ENCODE peak calls at places on chromosome 10, in ten cellular contexts. One of them, this sample, is unnamed.
A peak's percentile ranks its signal among the peaks of the same experiment; 100 is the strongest.

GRCh38 chr10:133258818-133259602 is 17.7 kb downstream of the ADAM8 start:
- DNase-seq in HL-60: peak; percentile 98
- DNase-seq in IMR-90: peak; percentile 100
- DNase-seq in Calu3: peak; percentile 78
- DNase-seq in neural progenitor cell: no peak
- DNase-seq in AG09309: peak; percentile 98
- DNase-seq in astrocyte of the spinal cord: peak; percentile 99
- DNase-seq in WTC11: no peak
- DNase-seq in hepatocyte: peak; percentile 76
- DNase-seq in fibroblast of mammary gland: peak; percentile 99
- DNase-seq in this sample: no peak

GRCh38 chr10:17805921-17806577 is 3.1 kb upstream of the MRC1 start:
- DNase-seq in HL-60: no peak
- DNase-seq in IMR-90: no peak
- DNase-seq in Calu3: no peak
- DNase-seq in neural progenitor cell: peak; percentile 21
- DNase-seq in AG09309: no peak
- DNase-seq in astrocyte of the spinal cord: no peak
- DNase-seq in WTC11: no peak
- DNase-seq in hepatocyte: no peak
- DNase-seq in fibroblast of mammary gland: no peak
- DNase-seq in this sample: no peak

GRCh38 chr10:7090529-7090928 is 320.3 kb downstream of the SFMBT2 start:
- DNase-seq in HL-60: no peak
- DNase-seq in IMR-90: peak; percentile 51
- DNase-seq in Calu3: no peak
- DNase-seq in neural progenitor cell: no peak
- DNase-seq in AG09309: no peak
- DNase-seq in astrocyte of the spinal cord: peak; percentile 32
- DNase-seq in WTC11: no peak
- DNase-seq in hepatocyte: no peak
- DNase-seq in fibroblast of mammary gland: peak; percentile 15
- DNase-seq in this sample: no peak

GRCh38 chr10:50367732-50368131 is 116.4 kb upstream of the ASAH2 start:
- DNase-seq in HL-60: peak; percentile 16
- DNase-seq in IMR-90: peak; percentile 54
- DNase-seq in Calu3: peak; percentile 30
- DNase-seq in neural progenitor cell: peak; percentile 65
- DNase-seq in AG09309: no peak
- DNase-seq in astrocyte of the spinal cord: peak; percentile 39
- DNase-seq in WTC11: no peak
- DNase-seq in hepatocyte: peak; percentile 36
- DNase-seq in fibroblast of mammary gland: peak; percentile 65
- DNase-seq in this sample: no peak

GRCh38 chr10:70780370-70780760 is 4.8 kb downstream of the TBATA start:
- DNase-seq in HL-60: no peak
- DNase-seq in IMR-90: no peak
- DNase-seq in Calu3: no peak
- DNase-seq in neural progenitor cell: no peak
- DNase-seq in AG09309: no peak
- DNase-seq in astrocyte of the spinal cord: no peak
- DNase-seq in WTC11: no peak
- DNase-seq in hepatocyte: no peak
- DNase-seq in fibroblast of mammary gland: no peak
- DNase-seq in this sample: no peak

GRCh38 chr10:97724341-97724941 is 10.9 kb downstream of the MARVELD1 start:
- DNase-seq in HL-60: no peak
- DNase-seq in IMR-90: peak; percentile 80
- DNase-seq in Calu3: no peak
- DNase-seq in neural progenitor cell: no peak
- DNase-seq in AG09309: no peak
- DNase-seq in astrocyte of the spinal cord: no peak
- DNase-seq in WTC11: no peak
- DNase-seq in hepatocyte: peak; percentile 41
- DNase-seq in fibroblast of mammary gland: peak; percentile 87
- DNase-seq in this sample: no peak

GRCh38 chr10:34124522-34125035 is 690.5 kb downstream of the PARD3 start:
- DNase-seq in HL-60: no peak
- DNase-seq in IMR-90: peak; percentile 48
- DNase-seq in Calu3: peak; percentile 81
- DNase-seq in neural progenitor cell: no peak
- DNase-seq in AG09309: no peak
- DNase-seq in astrocyte of the spinal cord: peak; percentile 70
- DNase-seq in WTC11: no peak
- DNase-seq in hepatocyte: peak; percentile 62
- DNase-seq in fibroblast of mammary gland: peak; percentile 73
- DNase-seq in this sample: no peak

GRCh38 chr10:21919906-21920305 is 83.6 kb downstream of the DNAJC1 start:
- DNase-seq in HL-60: no peak
- DNase-seq in IMR-90: no peak
- DNase-seq in Calu3: no peak
- DNase-seq in neural progenitor cell: no peak
- DNase-seq in AG09309: no peak
- DNase-seq in astrocyte of the spinal cord: no peak
- DNase-seq in WTC11: no peak
- DNase-seq in hepatocyte: no peak
- DNase-seq in fibroblast of mammary gland: no peak
- DNase-seq in this sample: no peak

GRCh38 chr10:103124420-103125096 is 68.5 kb downstream of the NT5C2 start:
- DNase-seq in HL-60: no peak
- DNase-seq in IMR-90: no peak
- DNase-seq in Calu3: no peak
- DNase-seq in neural progenitor cell: no peak
- DNase-seq in AG09309: no peak
- DNase-seq in astrocyte of the spinal cord: no peak
- DNase-seq in WTC11: no peak
- DNase-seq in hepatocyte: no peak
- DNase-seq in fibroblast of mammary gland: no peak
- DNase-seq in this sample: no peak

GRCh38 chr10:9024210-9024609 is 969.7 kb downstream of the GATA3 start:
- DNase-seq in HL-60: no peak
- DNase-seq in IMR-90: no peak
- DNase-seq in Calu3: no peak
- DNase-seq in neural progenitor cell: no peak
- DNase-seq in AG09309: no peak
- DNase-seq in astrocyte of the spinal cord: no peak
- DNase-seq in WTC11: no peak
- DNase-seq in hepatocyte: no peak
- DNase-seq in fibroblast of mammary gland: peak; percentile 46
- DNase-seq in this sample: no peak

GRCh38 chr10:99369551-99369950 is 40.4 kb downstream of the CNNM1 start:
- DNase-seq in HL-60: no peak
- DNase-seq in IMR-90: peak; percentile 15
- DNase-seq in Calu3: no peak
- DNase-seq in neural progenitor cell: no peak
- DNase-seq in AG09309: no peak
- DNase-seq in astrocyte of the spinal cord: peak; percentile 25
- DNase-seq in WTC11: no peak
- DNase-seq in hepatocyte: no peak
- DNase-seq in fibroblast of mammary gland: no peak
- DNase-seq in this sample: no peak

GRCh38 chr10:99372546-99373271 is 43.6 kb downstream of the CNNM1 start:
- DNase-seq in HL-60: no peak
- DNase-seq in IMR-90: peak; percentile 42
- DNase-seq in Calu3: no peak
- DNase-seq in neural progenitor cell: no peak
- DNase-seq in AG09309: peak; percentile 64
- DNase-seq in astrocyte of the spinal cord: no peak
- DNase-seq in WTC11: no peak
- DNase-seq in hepatocyte: peak; percentile 26
- DNase-seq in fibroblast of mammary gland: peak; percentile 73
- DNase-seq in this sample: no peak

GRCh38 chr10:99369126-99369525 is 40.0 kb downstream of the CNNM1 start:
- DNase-seq in HL-60: no peak
- DNase-seq in IMR-90: peak; percentile 23
- DNase-seq in Calu3: no peak
- DNase-seq in neural progenitor cell: no peak
- DNase-seq in AG09309: no peak
- DNase-seq in astrocyte of the spinal cord: peak; percentile 15
- DNase-seq in WTC11: no peak
- DNase-seq in hepatocyte: no peak
- DNase-seq in fibroblast of mammary gland: peak; percentile 33
- DNase-seq in this sample: no peak

GRCh38 chr10:99368646-99369045 is 39.5 kb downstream of the CNNM1 start:
- DNase-seq in HL-60: no peak
- DNase-seq in IMR-90: peak; percentile 43
- DNase-seq in Calu3: no peak
- DNase-seq in neural progenitor cell: no peak
- DNase-seq in AG09309: no peak
- DNase-seq in astrocyte of the spinal cord: no peak
- DNase-seq in WTC11: no peak
- DNase-seq in hepatocyte: no peak
- DNase-seq in fibroblast of mammary gland: peak; percentile 23
- DNase-seq in this sample: no peak

DNA sequence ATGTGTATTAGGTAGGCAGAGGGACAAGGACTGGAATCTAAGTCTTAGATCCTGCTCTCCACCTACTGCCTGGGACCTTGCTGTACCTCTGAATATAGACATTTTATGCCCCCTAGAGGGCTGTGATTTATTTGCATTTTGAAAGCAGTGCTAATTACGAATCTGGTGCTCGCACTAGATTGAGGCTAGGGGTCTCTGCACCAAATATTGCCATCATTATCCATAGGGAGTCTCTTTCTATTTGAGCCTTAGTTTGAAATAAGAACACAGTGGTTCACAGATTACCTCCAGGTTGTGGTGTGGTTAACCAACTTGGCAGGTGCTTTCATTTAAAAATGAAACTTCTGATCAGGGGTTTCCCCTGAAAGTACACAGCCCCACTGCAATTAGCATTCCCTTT is 41.8 kb downstream of the CNNM1 start:
- DNase-seq in HL-60: no peak
- DNase-seq in IMR-90: peak; percentile 23
- DNase-seq in Calu3: peak; percentile 20
- DNase-seq in neural progenitor cell: peak; percentile 55
- DNase-seq in AG09309: no peak
- DNase-seq in astrocyte of the spinal cord: peak; percentile 26
- DNase-seq in WTC11: no peak
- DNase-seq in hepatocyte: peak; percentile 67
- DNase-seq in fibroblast of mammary gland: peak; percentile 55
- DNase-seq in this sample: no peak
- TF ChIP-seq CTCF in HL-60: no peak
- TF ChIP-seq CTCF in IMR-90: peak; percentile 42
- TF ChIP-seq CTCF in Calu3: peak; percentile 29
- TF ChIP-seq CTCF in neural progenitor cell: peak; percentile 57
- TF ChIP-seq CTCF in AG09309: peak; percentile 43
- TF ChIP-seq CTCF in astrocyte of the spinal cord: no peak
- TF ChIP-seq CTCF in WTC11: no peak
- TF ChIP-seq CTCF in hepatocyte: peak; percentile 50
- TF ChIP-seq CTCF in fibroblast of mammary gland: peak; percentile 54
- TF ChIP-seq CTCF in this sample: peak; percentile 52

DNA sequence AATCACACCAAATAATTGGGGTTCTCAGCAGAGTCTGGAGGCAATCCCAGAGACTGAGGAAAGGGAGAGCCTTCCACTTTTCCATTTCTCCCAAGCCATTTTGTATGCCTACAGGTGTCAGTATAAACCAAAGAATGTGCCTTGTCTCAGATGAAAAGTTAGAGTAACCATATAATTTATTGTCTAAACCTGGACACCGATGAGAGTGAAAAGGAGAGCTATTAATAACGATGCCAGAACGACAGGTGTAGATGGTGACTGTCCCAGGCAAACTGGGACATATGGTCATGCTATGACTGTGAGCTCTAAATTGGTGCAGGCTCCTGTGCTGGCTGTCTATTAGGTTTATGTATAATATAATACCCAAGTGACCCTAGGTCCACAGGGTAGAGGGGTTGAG is 219.6 kb downstream of the ARHGAP12 start:
- DNase-seq in HL-60: no peak
- DNase-seq in IMR-90: no peak
- DNase-seq in Calu3: no peak
- DNase-seq in neural progenitor cell: no peak
- DNase-seq in AG09309: no peak
- DNase-seq in astrocyte of the spinal cord: no peak
- DNase-seq in WTC11: no peak
- DNase-seq in hepatocyte: no peak
- DNase-seq in fibroblast of mammary gland: no peak
- DNase-seq in this sample: no peak
- TF ChIP-seq CTCF in HL-60: no peak
- TF ChIP-seq CTCF in IMR-90: peak; percentile 30
- TF ChIP-seq CTCF in Calu3: no peak
- TF ChIP-seq CTCF in neural progenitor cell: peak; percentile 27
- TF ChIP-seq CTCF in AG09309: peak; percentile 25
- TF ChIP-seq CTCF in astrocyte of the spinal cord: no peak
- TF ChIP-seq CTCF in WTC11: no peak
- TF ChIP-seq CTCF in hepatocyte: peak; percentile 16
- TF ChIP-seq CTCF in fibroblast of mammary gland: no peak
- TF ChIP-seq CTCF in this sample: no peak

GRCh38 chr10:63723741-63724140 is 202.5 kb downstream of the REEP3 start:
- DNase-seq in HL-60: no peak
- DNase-seq in IMR-90: no peak
- DNase-seq in Calu3: no peak
- DNase-seq in neural progenitor cell: no peak
- DNase-seq in AG09309: no peak
- DNase-seq in astrocyte of the spinal cord: no peak
- DNase-seq in WTC11: no peak
- DNase-seq in hepatocyte: no peak
- DNase-seq in fibroblast of mammary gland: no peak
- DNase-seq in this sample: peak; percentile 29

GRCh38 chr10:63722537-63722936 is 201.3 kb downstream of the REEP3 start:
- DNase-seq in HL-60: no peak
- DNase-seq in IMR-90: peak; percentile 64
- DNase-seq in Calu3: no peak
- DNase-seq in neural progenitor cell: no peak
- DNase-seq in AG09309: no peak
- DNase-seq in astrocyte of the spinal cord: peak; percentile 77
- DNase-seq in WTC11: no peak
- DNase-seq in hepatocyte: peak; percentile 21
- DNase-seq in fibroblast of mammary gland: peak; percentile 54
- DNase-seq in this sample: no peak

GRCh38 chr10:63726883-63727282 is 205.7 kb downstream of the REEP3 start:
- DNase-seq in HL-60: no peak
- DNase-seq in IMR-90: no peak
- DNase-seq in Calu3: no peak
- DNase-seq in neural progenitor cell: no peak
- DNase-seq in AG09309: no peak
- DNase-seq in astrocyte of the spinal cord: no peak
- DNase-seq in WTC11: no peak
- DNase-seq in hepatocyte: no peak
- DNase-seq in fibroblast of mammary gland: no peak
- DNase-seq in this sample: no peak

GRCh38 chr10:63723320-63723719 is 202.1 kb downstream of the REEP3 start:
- DNase-seq in HL-60: no peak
- DNase-seq in IMR-90: no peak
- DNase-seq in Calu3: no peak
- DNase-seq in neural progenitor cell: no peak
- DNase-seq in AG09309: no peak
- DNase-seq in astrocyte of the spinal cord: no peak
- DNase-seq in WTC11: no peak
- DNase-seq in hepatocyte: no peak
- DNase-seq in fibroblast of mammary gland: no peak
- DNase-seq in this sample: no peak

GRCh38 chr10:63724922-63725321 is 203.7 kb downstream of the REEP3 start:
- DNase-seq in HL-60: no peak
- DNase-seq in IMR-90: no peak
- DNase-seq in Calu3: no peak
- DNase-seq in neural progenitor cell: no peak
- DNase-seq in AG09309: no peak
- DNase-seq in astrocyte of the spinal cord: no peak
- DNase-seq in WTC11: no peak
- DNase-seq in hepatocyte: no peak
- DNase-seq in fibroblast of mammary gland: no peak
- DNase-seq in this sample: no peak
- TF ChIP-seq CTCF in HL-60: no peak
- TF ChIP-seq CTCF in IMR-90: no peak
- TF ChIP-seq CTCF in Calu3: no peak
- TF ChIP-seq CTCF in neural progenitor cell: peak; percentile 17
- TF ChIP-seq CTCF in AG09309: no peak
- TF ChIP-seq CTCF in astrocyte of the spinal cord: no peak
- TF ChIP-seq CTCF in WTC11: no peak
- TF ChIP-seq CTCF in hepatocyte: no peak
- TF ChIP-seq CTCF in fibroblast of mammary gland: peak; percentile 24
- TF ChIP-seq CTCF in this sample: peak; percentile 16

GRCh38 chr10:35304649-35305048 is 31.7 kb upstream of the CCNY start:
- DNase-seq in HL-60: no peak
- DNase-seq in IMR-90: no peak
- DNase-seq in Calu3: no peak
- DNase-seq in neural progenitor cell: no peak
- DNase-seq in AG09309: no peak
- DNase-seq in astrocyte of the spinal cord: no peak
- DNase-seq in WTC11: no peak
- DNase-seq in hepatocyte: no peak
- DNase-seq in fibroblast of mammary gland: no peak
- DNase-seq in this sample: no peak
- TF ChIP-seq CTCF in HL-60: no peak
- TF ChIP-seq CTCF in IMR-90: no peak
- TF ChIP-seq CTCF in Calu3: no peak
- TF ChIP-seq CTCF in neural progenitor cell: no peak
- TF ChIP-seq CTCF in AG09309: no peak
- TF ChIP-seq CTCF in astrocyte of the spinal cord: no peak
- TF ChIP-seq CTCF in WTC11: no peak
- TF ChIP-seq CTCF in hepatocyte: no peak
- TF ChIP-seq CTCF in fibroblast of mammary gland: no peak
- TF ChIP-seq CTCF in this sample: no peak